ENCODE peak calls at places on chromosome 6, in six cellular contexts. A is upper lobe of left lung; W is tibial artery; M is CD8-positive, alpha-beta T cell; S is DND-41; O is breast epithelium. Z is an unnamed sample. For H3K27me3, the result is how much of the 10 kb centered on the place peaks cover.

GRCh38 chr6:148426317-148426977 is 83.8 kb downstream of the SASH1 start:
- DNase-seq in A (no peak), W (no peak), M (no peak), S (no peak), O (no peak), Z (no peak)

GRCh38 chr6:35343092-35343834 is 905 bp downstream of the PPARD start:
- DNase-seq in A (no peak), W (peak), M (no peak), S (no peak), O (no peak), Z (no peak)

GRCh38 chr6:32984639-32985389 is 16.4 kb downstream of the BRD2 start:
- DNase-seq in A (no peak), W (peak), M (peak), S (peak), O (peak), Z (peak)

GRCh38 chr6:139909992-139910391 is 535.5 kb upstream of the CITED2 start:
- DNase-seq in A (no peak), W (no peak), M (no peak), S (no peak), O (no peak), Z (no peak)

GRCh38 chr6:147530132-147531060 is 21.9 kb downstream of the SAMD5 start:
- DNase-seq in A (no peak), W (no peak), M (no peak), S (peak), O (no peak), Z (no peak)

GRCh38 chr6:73076211-73076610 is 149.1 kb downstream of the KHDC1L start:
- DNase-seq in A (no peak), W (no peak), M (no peak), S (no peak), O (no peak), Z (no peak)

GRCh38 chr6:134436281-134436815 is 118.4 kb upstream of the SGK1 start:
- DNase-seq in A (no peak), W (peak), M (no peak), S (no peak), O (no peak), Z (peak)

GRCh38 chr6:29528300-29528931 is 31.1 kb downstream of the UBD start:
- DNase-seq in A (no peak), W (no peak), M (no peak), S (no peak), O (no peak), Z (no peak)

GRCh38 chr6:15359335-15359862 is 113.5 kb downstream of the JARID2 start:
- DNase-seq in A (no peak), W (no peak), M (no peak), S (no peak), O (no peak), Z (no peak)

GRCh38 chr6:38387994-38388393 is 251.7 kb downstream of the BTBD9 start:
- DNase-seq in A (no peak), W (no peak), M (no peak), S (no peak), O (no peak), Z (no peak)

GRCh38 chr6:34378470-34378869 is 14.0 kb downstream of the NUDT3 start:
- DNase-seq in A (no peak), W (no peak), M (no peak), S (no peak), O (no peak), Z (no peak)

GRCh38 chr6:101509556-101509955 is 116.0 kb downstream of the GRIK2 start:
- DNase-seq in A (no peak), W (no peak), M (no peak), S (no peak), O (no peak), Z (no peak)

GRCh38 chr6:170516783-170517616 is 36.1 kb downstream of the PSMB1 start:
- DNase-seq in A (peak), W (peak), M (peak), S (peak), O (no peak), Z (peak)

GRCh38 chr6:122789862-122790739 is 1.0 kb downstream of the SMPDL3A start:
- DNase-seq in A (no peak), W (peak), M (no peak), S (no peak), O (no peak), Z (no peak)

GRCh38 chr6:52077180-52077884 is 10.1 kb downstream of the PKHD1 start:
- DNase-seq in A (no peak), W (no peak), M (no peak), S (no peak), O (no peak), Z (no peak)

GRCh38 chr6:56718236-56718635 is 75.5 kb upstream of the DST start:
- DNase-seq in A (no peak), W (no peak), M (no peak), S (no peak), O (no peak), Z (no peak)

GRCh38 chr6:137761072-137761471 is 106.0 kb upstream of the TNFAIP3 start:
- DNase-seq in A (no peak), W (no peak), M (no peak), S (no peak), O (no peak), Z (no peak)

GRCh38 chr6:14996892-14997291 is 249.0 kb upstream of the JARID2 start:
- DNase-seq in A (no peak), W (no peak), M (no peak), S (no peak), O (no peak), Z (no peak)

GRCh38 chr6:32081168-32081624 is 27.9 kb downstream of the TNXB start:
- DNase-seq in A (no peak), W (peak), M (no peak), S (no peak), O (no peak), Z (no peak)

GRCh38 chr6:81816387-81816786 is 63.9 kb upstream of the TENT5A start:
- DNase-seq in A (no peak), W (no peak), M (no peak), S (no peak), O (no peak), Z (no peak)

GRCh38 chr6:88183503-88183902 is 17.4 kb upstream of the CNR1 start:
- DNase-seq in A (no peak), W (no peak), M (no peak), S (no peak), O (no peak), Z (no peak)

GRCh38 chr6:89818977-89819335 is 638 bp downstream of the MDN1 start:
- DNase-seq in A (no peak), W (no peak), M (peak), S (no peak), O (no peak), Z (no peak)

GRCh38 chr6:148364056-148364844 is 21.6 kb downstream of the SASH1 start:
- DNase-seq in A (no peak), W (no peak), M (no peak), S (no peak), O (no peak), Z (no peak)

GRCh38 chr6:75458895-75459294 is 34.7 kb downstream of the FILIP1 start:
- DNase-seq in A (no peak), W (peak), M (no peak), S (no peak), O (no peak), Z (no peak)

GRCh38 chr6:44056392-44057237 is 70.6 kb downstream of the MRPL14 start:
- DNase-seq in A (no peak), W (no peak), M (no peak), S (no peak), O (no peak), Z (no peak)

GRCh38 chr6:12987783-12988182 is 271.2 kb downstream of the PHACTR1 start:
- DNase-seq in A (no peak), W (no peak), M (no peak), S (no peak), O (no peak), Z (no peak)

GRCh38 chr6:77173472-77174074 is 289.7 kb downstream of the HTR1B start:
- DNase-seq in A (no peak), W (no peak), M (no peak), S (no peak), O (no peak), Z (no peak)

GRCh38 chr6:78398292-78398691 is 469.1 kb upstream of the IRAK1BP1 start:
- DNase-seq in A (no peak), W (no peak), M (no peak), S (no peak), O (no peak), Z (no peak)

GRCh38 chr6:31826793-31827285 is 699 bp upstream of the HSPA1B start:
- DNase-seq in A (peak), W (peak), M (peak), S (peak), O (peak), Z (peak)

GRCh38 chr6:131980791-131981623 is 29.8 kb upstream of the CCN2 start:
- DNase-seq in A (no peak), W (no peak), M (no peak), S (no peak), O (no peak), Z (no peak)
- H3K27ac ChIP-seq in A (no peak), W (peak), M (no peak), S (no peak), O (no peak), Z (no peak)

DNA sequence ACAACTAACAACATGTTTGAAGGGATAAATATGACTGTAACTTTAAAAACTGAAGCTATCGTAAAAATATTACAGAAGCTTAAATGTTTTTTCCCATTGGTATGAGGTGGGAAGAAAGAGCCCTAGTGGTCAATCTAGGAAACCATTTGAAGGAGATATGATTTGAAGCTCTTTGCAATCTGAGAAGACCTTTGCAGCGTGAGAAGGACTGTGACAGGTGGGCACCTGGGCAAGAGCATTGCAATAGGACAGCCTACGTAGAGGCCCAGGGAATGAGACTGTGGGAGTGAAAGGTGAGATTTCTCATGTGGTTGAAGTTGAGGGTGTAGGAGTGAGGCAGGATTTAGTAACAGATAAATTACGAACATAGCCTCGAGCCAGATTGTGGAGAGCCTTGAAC is 108.0 kb upstream of the PDE7B start:
- DNase-seq in A (no peak), W (no peak), M (no peak), S (no peak), O (no peak), Z (no peak)
- TF ChIP-seq CTCF in A (no peak), W (no peak), M (no peak), S (no peak), O (no peak), Z (no peak)

GRCh38 chr6:1310628-1311399 is 1.1 kb upstream of the FOXQ1 start:
- DNase-seq in A (peak), W (no peak), M (no peak), S (no peak), O (no peak), Z (no peak)

GRCh38 chr6:1312444-1313363 is 806 bp downstream of the FOXQ1 start:
- DNase-seq in A (peak), W (no peak), M (no peak), S (no peak), O (no peak), Z (no peak)

GRCh38 chr6:1311400-1312192 is at the start of gene FOXQ1:
- DNase-seq in A (peak), W (no peak), M (no peak), S (no peak), O (no peak), Z (no peak)

GRCh38 chr6:1313364-1313754 is 1.5 kb downstream of the FOXQ1 start:
- DNase-seq in A (no peak), W (no peak), M (no peak), S (no peak), O (no peak), Z (no peak)

GRCh38 chr6:1312193-1312443 is 220 bp downstream of the FOXQ1 start:
- DNase-seq in A (no peak), W (no peak), M (no peak), S (no peak), O (no peak), Z (no peak)
- H3K27me3 ChIP-seq in A (under half), W (half or more), M (under half), S (under half), O (half or more), Z (half or more)

GRCh38 chr6:105191351-105191750 is 11.5 kb upstream of the POPDC3 start:
- DNase-seq in A (no peak), W (no peak), M (no peak), S (no peak), O (no peak), Z (no peak)

GRCh38 chr6:105194106-105194505 is 14.3 kb upstream of the POPDC3 start:
- DNase-seq in A (no peak), W (no peak), M (no peak), S (no peak), O (no peak), Z (no peak)

GRCh38 chr6:105194591-105194990 is 14.8 kb upstream of the POPDC3 start:
- DNase-seq in A (no peak), W (no peak), M (no peak), S (no peak), O (no peak), Z (no peak)

GRCh38 chr6:105192707-105193465 is 13.1 kb upstream of the POPDC3 start:
- DNase-seq in A (no peak), W (no peak), M (no peak), S (no peak), O (no peak), Z (no peak)

GRCh38 chr6:105193647-105194046 is 13.8 kb upstream of the POPDC3 start:
- DNase-seq in A (no peak), W (no peak), M (no peak), S (no peak), O (no peak), Z (no peak)
- H3K27ac ChIP-seq in A (no peak), W (no peak), M (no peak), S (no peak), O (no peak), Z (no peak)

DNA sequence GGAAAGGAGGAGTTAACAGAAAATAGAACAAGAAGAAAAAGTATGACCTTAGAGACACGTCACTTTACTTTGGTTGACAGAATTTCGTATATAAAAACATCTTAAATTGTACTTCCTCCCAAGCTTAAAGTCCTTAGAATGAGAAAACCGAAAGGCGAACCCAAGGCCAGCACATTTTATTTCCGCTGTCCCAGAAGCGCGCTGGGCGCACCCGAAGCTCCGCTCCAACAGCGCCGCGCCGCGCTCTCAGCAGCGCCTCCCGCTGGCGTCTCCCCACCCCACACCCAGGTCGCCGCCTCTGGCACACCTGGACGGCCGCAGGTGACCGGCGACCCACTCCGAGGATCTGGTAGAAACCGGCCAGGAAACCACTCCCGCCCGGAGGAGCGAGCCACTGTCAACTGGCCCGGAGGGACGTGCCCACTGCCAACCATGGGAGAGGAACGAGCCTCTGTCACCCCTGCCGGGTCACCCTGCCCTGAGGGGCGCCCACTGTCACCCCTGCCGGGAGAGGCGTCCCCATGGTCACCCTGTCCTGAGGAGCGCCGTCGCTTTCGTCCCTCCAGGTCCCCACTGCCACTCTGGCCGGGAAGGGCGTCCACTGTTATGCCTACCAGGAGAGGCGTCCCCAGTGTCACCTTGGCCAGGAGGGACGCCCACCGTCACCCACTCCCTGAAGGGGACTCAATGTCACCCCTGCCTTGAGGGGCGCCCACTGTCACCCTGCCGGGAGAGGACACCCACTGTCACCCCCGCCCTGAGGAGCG is 824 bp downstream of the MPC1 start:
- DNase-seq in A (peak), W (peak), M (peak), S (peak), O (peak), Z (peak)
- TF ChIP-seq CTCF in A (peak), W (peak), M (peak), S (peak), O (peak), Z (peak)

DNA sequence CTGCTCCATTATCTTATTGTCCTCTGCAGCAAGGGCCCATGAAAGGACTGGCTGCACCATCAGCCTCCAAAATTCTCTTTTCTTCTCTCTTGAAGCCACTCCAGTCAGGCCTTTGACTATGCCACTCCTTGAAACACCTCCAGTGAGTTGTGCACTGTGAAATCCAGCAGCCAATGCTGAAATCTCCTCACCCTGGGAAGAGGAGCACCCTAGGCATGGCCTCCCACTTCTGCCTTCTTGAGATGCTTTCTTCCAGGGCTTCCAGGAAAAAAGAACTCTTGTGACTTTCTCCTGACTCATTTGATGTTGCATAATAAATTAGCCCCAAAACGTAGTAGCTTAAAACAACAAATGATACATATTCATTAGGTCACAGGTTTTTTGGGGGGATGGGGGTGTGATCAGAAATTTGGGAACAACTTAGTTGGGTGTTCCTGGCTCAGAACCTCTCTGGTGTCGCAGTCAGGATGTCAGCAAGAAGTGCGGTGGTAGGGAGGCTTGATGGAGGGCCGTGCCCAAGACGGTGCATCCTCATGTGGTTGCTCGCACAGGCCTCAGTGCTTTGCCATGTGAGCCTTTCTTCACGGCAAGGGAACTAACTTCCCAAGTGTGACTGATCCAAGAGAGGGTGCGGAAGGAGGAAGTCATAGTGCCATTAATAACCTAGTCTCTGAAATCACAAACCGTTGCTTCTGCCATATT is 12.1 kb downstream of the NCR2 start:
- DNase-seq in A (no peak), W (no peak), M (no peak), S (no peak), O (no peak), Z (no peak)
- H3K27me3 ChIP-seq in A (under half), W (half or more), M (under half), S (under half), O (under half), Z (under half)

GRCh38 chr6:51007237-51007636 is 188.6 kb downstream of the TFAP2B start:
- DNase-seq in A (no peak), W (no peak), M (no peak), S (no peak), O (no peak), Z (no peak)
- H3K27ac ChIP-seq in A (no peak), W (no peak), M (no peak), S (no peak), O (no peak), Z (no peak)

DNA sequence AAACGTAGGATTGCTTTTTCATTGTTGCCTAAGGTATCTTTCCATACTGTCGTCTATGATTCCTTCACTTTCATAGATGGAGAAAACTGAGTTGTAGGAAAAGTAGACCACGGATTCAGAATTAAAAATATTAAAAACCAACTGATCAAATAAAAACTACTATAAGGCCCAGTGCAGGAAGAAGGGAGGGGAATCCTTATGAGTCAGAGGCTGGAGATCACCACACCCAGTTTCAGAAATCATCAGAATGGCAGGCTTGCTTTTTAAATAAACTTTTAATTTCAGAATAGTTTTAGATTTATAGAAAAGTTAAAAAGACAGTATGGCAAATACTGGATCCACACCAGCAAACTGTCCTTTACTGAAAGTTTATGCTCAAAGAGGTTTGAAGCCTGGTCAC is 32.0 kb upstream of the POPDC3 start:
- DNase-seq in A (no peak), W (no peak), M (no peak), S (no peak), O (no peak), Z (no peak)
- TF ChIP-seq CTCF in A (no peak), W (no peak), M (no peak), S (no peak), O (no peak), Z (no peak)